ENCODE peak calls at places on chromosomes 6 and 20, in nine cellular contexts. R, U, G, M, F, V, E, D and I are unnamed samples.

GRCh38 chr6:125444234-125444949 is 142.6 kb upstream of the HDDC2 start:
- DNase-seq in E (no peak), V (peak; percentile 67), G (peak; percentile 75), F (no peak), M (no peak), R (peak; percentile 88), D (no peak), U (peak; percentile 44), I (no peak)

GRCh38 chr6:99305021-99305554 is 44.4 kb downstream of the FAXC start:
- DNase-seq in V (no peak), E (no peak), F (no peak), R (no peak), M (no peak), U (no peak), D (no peak), G (no peak), I (no peak)

GRCh38 chr6:72955666-72956065 is 269.6 kb downstream of the KHDC1L start:
- DNase-seq in M (no peak), F (no peak), D (no peak), U (no peak), R (no peak), V (no peak), G (no peak), E (no peak), I (no peak)

GRCh38 chr6:8006208-8006607 is 58.0 kb downstream of the BLOC1S5 start:
- DNase-seq in R (no peak), U (no peak), D (no peak), G (no peak), V (no peak), F (no peak), M (no peak), E (peak; percentile 51), I (no peak)

GRCh38 chr20:17059465-17059864 is 167.4 kb upstream of the PCSK2 start:
- DNase-seq in R (no peak), F (no peak), V (no peak), D (no peak), E (peak; percentile 75), U (no peak), G (no peak), M (no peak), I (no peak)

GRCh38 chr20:1844723-1845523 is 50.3 kb upstream of the SIRPA start:
- DNase-seq in M (no peak), G (peak; percentile 61), D (no peak), U (no peak), E (peak; percentile 92), F (peak; percentile 35), R (no peak), V (peak; percentile 94), I (no peak)

GRCh38 chr20:41176711-41177552 is 39.6 kb downstream of the PLCG1 start:
- DNase-seq in V (no peak), D (no peak), E (no peak), U (no peak), R (no peak), F (peak; percentile 21), M (peak; percentile 5), G (no peak), I (no peak)

GRCh38 chr6:23027281-23027680 is 457.9 kb downstream of the HDGFL1 start:
- DNase-seq in G (no peak), R (no peak), E (no peak), M (no peak), D (no peak), V (no peak), U (no peak), F (no peak), I (no peak)

GRCh38 chr6:37607949-37608348 is 89.7 kb downstream of the MDGA1 start:
- DNase-seq in E (peak; percentile 57), F (no peak), U (no peak), V (no peak), D (no peak), M (no peak), G (no peak), R (no peak), I (no peak)

GRCh38 chr6:143074101-143074500 is 13.4 kb downstream of the AIG1 start:
- DNase-seq in V (no peak), G (no peak), U (no peak), F (no peak), D (no peak), R (no peak), M (no peak), E (no peak), I (no peak)

GRCh38 chr6:108518714-108519576 is 41.8 kb upstream of the FOXO3 start:
- DNase-seq in R (no peak), E (peak; percentile 33), G (no peak), U (no peak), M (no peak), F (no peak), D (no peak), V (no peak), I (no peak)

GRCh38 chr20:483791-484644 is 21.7 kb upstream of the TBC1D20 start:
- DNase-seq in V (no peak), U (peak; percentile 52), M (no peak), R (peak; percentile 76), F (no peak), E (no peak), D (no peak), G (peak; percentile 55), I (no peak)

GRCh38 chr6:88165877-88166492 is at the start of gene CNR1:
- DNase-seq in D (no peak), G (peak; percentile 40), E (no peak), V (peak; percentile 89), F (peak; percentile 52), R (peak; percentile 87), U (peak; percentile 32), M (no peak), I (no peak)

GRCh38 chr20:45919951-45920794 is 8.2 kb upstream of the PLTP start:
- DNase-seq in R (no peak), G (peak; percentile 50), M (no peak), U (peak; percentile 52), F (no peak), E (peak; percentile 75), D (no peak), V (no peak), I (no peak)

GRCh38 chr20:47027042-47027441 is 132.4 kb downstream of the EYA2 start:
- DNase-seq in M (no peak), E (no peak), V (no peak), F (no peak), D (no peak), R (no peak), G (no peak), U (no peak), I (no peak)

GRCh38 chr6:147508073-147508870 is at the start of gene SAMD5:
- DNase-seq in D (no peak), V (peak; percentile 70), G (peak; percentile 76), U (peak; percentile 58), R (peak; percentile 89), E (peak; percentile 68), F (peak; percentile 65), M (no peak), I (no peak)

GRCh38 chr20:10713161-10713560 is 39.4 kb upstream of the JAG1 start:
- DNase-seq in R (no peak), D (no peak), U (peak; percentile 17), E (no peak), F (no peak), G (no peak), M (no peak), V (no peak), I (no peak)

GRCh38 chr6:55913213-55914195 is 38.1 kb upstream of the BMP5 start:
- DNase-seq in E (peak; percentile 17), U (no peak), F (no peak), R (no peak), D (no peak), V (no peak), G (no peak), M (no peak), I (no peak)

GRCh38 chr6:2751871-2752270 is 1.1 kb upstream of the MYLK4 start:
- DNase-seq in V (no peak), E (no peak), F (no peak), R (no peak), G (no peak), U (no peak), M (no peak), D (no peak), I (no peak)

DNA sequence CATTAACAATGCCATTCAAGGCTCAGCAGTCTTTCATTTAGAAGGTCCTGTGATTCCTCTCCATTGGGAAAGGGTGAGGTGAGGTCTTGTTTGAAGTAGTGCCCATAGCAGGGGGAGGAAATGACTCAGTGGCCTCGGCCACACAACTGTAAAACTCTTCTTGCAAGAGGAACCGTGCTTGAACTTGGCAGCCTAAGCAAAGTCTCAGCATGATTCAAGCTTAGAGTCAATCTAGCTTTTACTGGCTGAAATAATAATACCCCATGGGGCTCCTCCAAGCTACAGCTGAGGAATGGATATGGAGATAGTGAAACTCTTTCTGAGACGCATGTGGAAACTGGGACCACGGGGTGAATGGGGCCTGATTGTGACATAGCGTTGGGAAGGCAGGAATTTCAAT is 428.2 kb downstream of the BMP2 start:
- DNase-seq in D (no peak), R (no peak), G (no peak), V (no peak), M (no peak), F (no peak), E (no peak), U (no peak), I (no peak)
- H3K4me3 ChIP-seq in D (no peak overlapping the region), R (no peak overlapping the region), G (no peak overlapping the region), V (no peak overlapping the region), M (no peak overlapping the region), F (no peak overlapping the region), E (no peak overlapping the region), U (no peak overlapping the region), I (no peak overlapping the region)

GRCh38 chr20:22584922-22585785 is 782 bp upstream of the FOXA2 start:
- DNase-seq in F (peak; percentile 57), E (no peak), U (no peak), V (no peak), G (no peak), D (no peak), M (no peak), R (no peak), I (no peak)

GRCh38 chr20:22585786-22586493 is 1.6 kb upstream of the FOXA2 start:
- DNase-seq in R (no peak), G (no peak), E (no peak), D (no peak), F (no peak), U (no peak), V (no peak), M (no peak), I (no peak)

GRCh38 chr20:22586645-22587310 is 2.4 kb upstream of the FOXA2 start:
- DNase-seq in G (no peak), V (no peak), U (no peak), D (no peak), R (peak; percentile 81), F (peak; percentile 79), E (no peak), M (no peak), I (no peak)

GRCh38 chr20:22590662-22591061 is 6.3 kb upstream of the FOXA2 start:
- DNase-seq in F (no peak), D (no peak), U (no peak), E (no peak), V (no peak), G (no peak), M (no peak), R (no peak), I (no peak)
- H3K27me3 ChIP-seq in F (peaks cover 23% of the 10 kb centered on the region), D (peaks cover 4% of the 10 kb centered on the region), U (peaks cover 22% of the 10 kb centered on the region), E (peaks cover 26% of the 10 kb centered on the region), V (peaks cover 47% of the 10 kb centered on the region), G (peaks cover 51% of the 10 kb centered on the region), M (peaks cover 67% of the 10 kb centered on the region), R (no peaks in the 10 kb centered on the region), I (no peaks in the 10 kb centered on the region)

GRCh38 chr6:10312445-10312844 is 102.4 kb downstream of the TFAP2A start:
- DNase-seq in F (no peak), D (no peak), U (no peak), E (no peak), G (no peak), M (no peak), R (no peak), V (no peak), I (no peak)
- H3K4me1 ChIP-seq in F (no peaks in the 10 kb centered on the region), D (no peaks in the 10 kb centered on the region), U (no peaks in the 10 kb centered on the region), E (no peaks in the 10 kb centered on the region), G (no peaks in the 10 kb centered on the region), M (peaks cover 5% of the 10 kb centered on the region), R (no peaks in the 10 kb centered on the region), V (peaks cover 17% of the 10 kb centered on the region), I (no peaks in the 10 kb centered on the region)

GRCh38 chr6:40848868-40849524 is 190.0 kb downstream of the UNC5CL start:
- DNase-seq in F (no peak), R (no peak), U (no peak), V (no peak), E (no peak), G (no peak), D (no peak), M (no peak), I (no peak)
- H3K4me3 ChIP-seq in F (no peak overlapping the region), R (no peak overlapping the region), U (no peak overlapping the region), V (no peak overlapping the region), E (no peak overlapping the region), G (no peak overlapping the region), D (no peak overlapping the region), M (no peak overlapping the region), I (no peak overlapping the region)